ENCODE peak calls at places on chromosomes 7 and 10, in nine cellular contexts. One of them, this sample, is unnamed.

GRCh38 chr7:4650471-4651047 is 31.5 kb upstream of the FOXK1 start:
- DNase-seq in activated CD4-positive, alpha-beta memory T cell treated with anti-CD3 and anti-CD28 coated beads, Interleukin-2, amount 10 ng/mL, durations not matched to agents 7 days and 5 days: no peak
- DNase-seq in C1 segment of cervical spinal cord: no peak
- DNase-seq in HCT116: no peak
- DNase-seq in COR-L47: no peak
- DNase-seq in NCI-H1694 treated with DMSO at 0.1 percent for 48 hours: no peak
- DNase-seq in posterior vena cava: no peak
- DNase-seq in GM20000: no peak
- DNase-seq in neural crest cell: peak; percentile 71
- DNase-seq in this sample: no peak

GRCh38 chr10:34817054-34817453 is 2.0 kb upstream of the PARD3 start:
- DNase-seq in HCT116: no peak
- DNase-seq in activated CD4-positive, alpha-beta memory T cell treated with anti-CD3 and anti-CD28 coated beads, Interleukin-2, amount 10 ng/mL, durations not matched to agents 7 days and 5 days: no peak
- DNase-seq in COR-L47: no peak
- DNase-seq in posterior vena cava: no peak
- DNase-seq in GM20000: no peak
- DNase-seq in neural crest cell: no peak
- DNase-seq in NCI-H1694 treated with DMSO at 0.1 percent for 48 hours: no peak
- DNase-seq in C1 segment of cervical spinal cord: no peak
- DNase-seq in this sample: no peak

GRCh38 chr7:18706648-18707047 is 211.1 kb downstream of the HDAC9 start:
- DNase-seq in HCT116: no peak
- DNase-seq in NCI-H1694 treated with DMSO at 0.1 percent for 48 hours: no peak
- DNase-seq in activated CD4-positive, alpha-beta memory T cell treated with anti-CD3 and anti-CD28 coated beads, Interleukin-2, amount 10 ng/mL, durations not matched to agents 7 days and 5 days: no peak
- DNase-seq in COR-L47: no peak
- DNase-seq in C1 segment of cervical spinal cord: no peak
- DNase-seq in posterior vena cava: no peak
- DNase-seq in neural crest cell: no peak
- DNase-seq in GM20000: no peak
- DNase-seq in this sample: no peak

GRCh38 chr10:109922353-109922975 is 847 bp downstream of the XPNPEP1 start:
- DNase-seq in neural crest cell: no peak
- DNase-seq in GM20000: no peak
- DNase-seq in C1 segment of cervical spinal cord: no peak
- DNase-seq in COR-L47: no peak
- DNase-seq in posterior vena cava: no peak
- DNase-seq in activated CD4-positive, alpha-beta memory T cell treated with anti-CD3 and anti-CD28 coated beads, Interleukin-2, amount 10 ng/mL, durations not matched to agents 7 days and 5 days: no peak
- DNase-seq in HCT116: no peak
- DNase-seq in NCI-H1694 treated with DMSO at 0.1 percent for 48 hours: no peak
- DNase-seq in this sample: no peak

GRCh38 chr7:4196121-4196819 is 485.8 kb upstream of the FOXK1 start:
- DNase-seq in NCI-H1694 treated with DMSO at 0.1 percent for 48 hours: no peak
- DNase-seq in posterior vena cava: no peak
- DNase-seq in neural crest cell: no peak
- DNase-seq in HCT116: no peak
- DNase-seq in COR-L47: no peak
- DNase-seq in activated CD4-positive, alpha-beta memory T cell treated with anti-CD3 and anti-CD28 coated beads, Interleukin-2, amount 10 ng/mL, durations not matched to agents 7 days and 5 days: no peak
- DNase-seq in GM20000: no peak
- DNase-seq in C1 segment of cervical spinal cord: no peak
- DNase-seq in this sample: no peak

GRCh38 chr10:103605359-103606156 is 112.1 kb downstream of the NEURL1 start:
- DNase-seq in NCI-H1694 treated with DMSO at 0.1 percent for 48 hours: peak; percentile 6
- DNase-seq in COR-L47: no peak
- DNase-seq in posterior vena cava: no peak
- DNase-seq in C1 segment of cervical spinal cord: no peak
- DNase-seq in activated CD4-positive, alpha-beta memory T cell treated with anti-CD3 and anti-CD28 coated beads, Interleukin-2, amount 10 ng/mL, durations not matched to agents 7 days and 5 days: peak; percentile 46
- DNase-seq in HCT116: peak; percentile 28
- DNase-seq in GM20000: peak; percentile 81
- DNase-seq in neural crest cell: peak; percentile 31
- DNase-seq in this sample: peak; percentile 36

GRCh38 chr10:119333146-119333792 is 125.9 kb downstream of the GRK5 start:
- DNase-seq in activated CD4-positive, alpha-beta memory T cell treated with anti-CD3 and anti-CD28 coated beads, Interleukin-2, amount 10 ng/mL, durations not matched to agents 7 days and 5 days: peak; percentile 63
- DNase-seq in COR-L47: no peak
- DNase-seq in neural crest cell: no peak
- DNase-seq in NCI-H1694 treated with DMSO at 0.1 percent for 48 hours: peak; percentile 29
- DNase-seq in posterior vena cava: no peak
- DNase-seq in GM20000: no peak
- DNase-seq in C1 segment of cervical spinal cord: no peak
- DNase-seq in HCT116: no peak
- DNase-seq in this sample: no peak

GRCh38 chr7:30470163-30470770 is 8.3 kb downstream of the NOD1 start:
- DNase-seq in GM20000: no peak
- DNase-seq in activated CD4-positive, alpha-beta memory T cell treated with anti-CD3 and anti-CD28 coated beads, Interleukin-2, amount 10 ng/mL, durations not matched to agents 7 days and 5 days: no peak
- DNase-seq in C1 segment of cervical spinal cord: no peak
- DNase-seq in HCT116: no peak
- DNase-seq in COR-L47: no peak
- DNase-seq in posterior vena cava: no peak
- DNase-seq in NCI-H1694 treated with DMSO at 0.1 percent for 48 hours: no peak
- DNase-seq in neural crest cell: no peak
- DNase-seq in this sample: no peak

GRCh38 chr7:1926908-1927306 is 256.8 kb downstream of the ELFN1 start:
- DNase-seq in GM20000: no peak
- DNase-seq in HCT116: no peak
- DNase-seq in C1 segment of cervical spinal cord: no peak
- DNase-seq in NCI-H1694 treated with DMSO at 0.1 percent for 48 hours: no peak
- DNase-seq in neural crest cell: no peak
- DNase-seq in activated CD4-positive, alpha-beta memory T cell treated with anti-CD3 and anti-CD28 coated beads, Interleukin-2, amount 10 ng/mL, durations not matched to agents 7 days and 5 days: no peak
- DNase-seq in posterior vena cava: no peak
- DNase-seq in COR-L47: no peak
- DNase-seq in this sample: no peak

GRCh38 chr10:30705086-30705624 is 75.6 kb upstream of the LYZL2 start:
- DNase-seq in GM20000: peak; percentile 27
- DNase-seq in activated CD4-positive, alpha-beta memory T cell treated with anti-CD3 and anti-CD28 coated beads, Interleukin-2, amount 10 ng/mL, durations not matched to agents 7 days and 5 days: peak; percentile 55
- DNase-seq in posterior vena cava: no peak
- DNase-seq in C1 segment of cervical spinal cord: no peak
- DNase-seq in HCT116: no peak
- DNase-seq in neural crest cell: no peak
- DNase-seq in COR-L47: no peak
- DNase-seq in NCI-H1694 treated with DMSO at 0.1 percent for 48 hours: no peak
- DNase-seq in this sample: no peak

GRCh38 chr10:104259999-104260774 is 5.5 kb downstream of the GSTO1 start:
- DNase-seq in C1 segment of cervical spinal cord: no peak
- DNase-seq in HCT116: no peak
- DNase-seq in GM20000: no peak
- DNase-seq in posterior vena cava: no peak
- DNase-seq in COR-L47: no peak
- DNase-seq in NCI-H1694 treated with DMSO at 0.1 percent for 48 hours: no peak
- DNase-seq in neural crest cell: no peak
- DNase-seq in activated CD4-positive, alpha-beta memory T cell treated with anti-CD3 and anti-CD28 coated beads, Interleukin-2, amount 10 ng/mL, durations not matched to agents 7 days and 5 days: no peak
- DNase-seq in this sample: no peak

GRCh38 chr7:151308791-151309190 is 32.8 kb upstream of the NUB1 start:
- DNase-seq in posterior vena cava: peak; percentile 43
- DNase-seq in HCT116: no peak
- DNase-seq in neural crest cell: no peak
- DNase-seq in C1 segment of cervical spinal cord: no peak
- DNase-seq in NCI-H1694 treated with DMSO at 0.1 percent for 48 hours: no peak
- DNase-seq in activated CD4-positive, alpha-beta memory T cell treated with anti-CD3 and anti-CD28 coated beads, Interleukin-2, amount 10 ng/mL, durations not matched to agents 7 days and 5 days: peak; percentile 11
- DNase-seq in GM20000: no peak
- DNase-seq in COR-L47: no peak
- DNase-seq in this sample: no peak

GRCh38 chr7:45190406-45191165 is 33.0 kb downstream of the RAMP3 start:
- DNase-seq in neural crest cell: no peak
- DNase-seq in GM20000: no peak
- DNase-seq in HCT116: no peak
- DNase-seq in COR-L47: no peak
- DNase-seq in activated CD4-positive, alpha-beta memory T cell treated with anti-CD3 and anti-CD28 coated beads, Interleukin-2, amount 10 ng/mL, durations not matched to agents 7 days and 5 days: peak; percentile 13
- DNase-seq in C1 segment of cervical spinal cord: no peak
- DNase-seq in NCI-H1694 treated with DMSO at 0.1 percent for 48 hours: no peak
- DNase-seq in posterior vena cava: no peak
- DNase-seq in this sample: no peak

GRCh38 chr10:113541554-113541902 is 11.3 kb upstream of the HABP2 start:
- DNase-seq in GM20000: no peak
- DNase-seq in C1 segment of cervical spinal cord: no peak
- DNase-seq in HCT116: no peak
- DNase-seq in activated CD4-positive, alpha-beta memory T cell treated with anti-CD3 and anti-CD28 coated beads, Interleukin-2, amount 10 ng/mL, durations not matched to agents 7 days and 5 days: no peak
- DNase-seq in NCI-H1694 treated with DMSO at 0.1 percent for 48 hours: no peak
- DNase-seq in neural crest cell: no peak
- DNase-seq in COR-L47: no peak
- DNase-seq in posterior vena cava: no peak
- DNase-seq in this sample: no peak

GRCh38 chr7:3028071-3028766 is 15.4 kb downstream of the CARD11 start:
- DNase-seq in neural crest cell: no peak
- DNase-seq in C1 segment of cervical spinal cord: no peak
- DNase-seq in posterior vena cava: no peak
- DNase-seq in NCI-H1694 treated with DMSO at 0.1 percent for 48 hours: peak; percentile 22
- DNase-seq in activated CD4-positive, alpha-beta memory T cell treated with anti-CD3 and anti-CD28 coated beads, Interleukin-2, amount 10 ng/mL, durations not matched to agents 7 days and 5 days: peak; percentile 43
- DNase-seq in COR-L47: no peak
- DNase-seq in GM20000: no peak
- DNase-seq in HCT116: no peak
- DNase-seq in this sample: no peak

GRCh38 chr10:63236113-63236935 is 103.2 kb downstream of the NRBF2 start:
- DNase-seq in NCI-H1694 treated with DMSO at 0.1 percent for 48 hours: no peak
- DNase-seq in activated CD4-positive, alpha-beta memory T cell treated with anti-CD3 and anti-CD28 coated beads, Interleukin-2, amount 10 ng/mL, durations not matched to agents 7 days and 5 days: no peak
- DNase-seq in neural crest cell: no peak
- DNase-seq in GM20000: peak; percentile 41
- DNase-seq in C1 segment of cervical spinal cord: no peak
- DNase-seq in posterior vena cava: no peak
- DNase-seq in HCT116: peak; percentile 82
- DNase-seq in COR-L47: no peak
- DNase-seq in this sample: peak; percentile 56

GRCh38 chr10:24119919-24120318 is 89.0 kb upstream of the KIAA1217 start:
- DNase-seq in posterior vena cava: no peak
- DNase-seq in HCT116: no peak
- DNase-seq in C1 segment of cervical spinal cord: no peak
- DNase-seq in activated CD4-positive, alpha-beta memory T cell treated with anti-CD3 and anti-CD28 coated beads, Interleukin-2, amount 10 ng/mL, durations not matched to agents 7 days and 5 days: no peak
- DNase-seq in NCI-H1694 treated with DMSO at 0.1 percent for 48 hours: no peak
- DNase-seq in COR-L47: no peak
- DNase-seq in GM20000: no peak
- DNase-seq in neural crest cell: no peak
- DNase-seq in this sample: no peak

GRCh38 chr7:46478046-46478445 is 557.0 kb upstream of the IGFBP3 start:
- DNase-seq in GM20000: no peak
- DNase-seq in activated CD4-positive, alpha-beta memory T cell treated with anti-CD3 and anti-CD28 coated beads, Interleukin-2, amount 10 ng/mL, durations not matched to agents 7 days and 5 days: no peak
- DNase-seq in C1 segment of cervical spinal cord: no peak
- DNase-seq in neural crest cell: no peak
- DNase-seq in HCT116: no peak
- DNase-seq in NCI-H1694 treated with DMSO at 0.1 percent for 48 hours: no peak
- DNase-seq in posterior vena cava: no peak
- DNase-seq in COR-L47: no peak
- DNase-seq in this sample: peak; percentile 40

GRCh38 chr10:30048768-30049507 is 10.4 kb downstream of the JCAD start:
- DNase-seq in COR-L47: peak; percentile 28
- DNase-seq in HCT116: no peak
- DNase-seq in C1 segment of cervical spinal cord: no peak
- DNase-seq in neural crest cell: no peak
- DNase-seq in activated CD4-positive, alpha-beta memory T cell treated with anti-CD3 and anti-CD28 coated beads, Interleukin-2, amount 10 ng/mL, durations not matched to agents 7 days and 5 days: no peak
- DNase-seq in NCI-H1694 treated with DMSO at 0.1 percent for 48 hours: no peak
- DNase-seq in posterior vena cava: no peak
- DNase-seq in GM20000: no peak
- DNase-seq in this sample: no peak

GRCh38 chr10:17353568-17353967 is 100.8 kb downstream of the ST8SIA6 start:
- DNase-seq in activated CD4-positive, alpha-beta memory T cell treated with anti-CD3 and anti-CD28 coated beads, Interleukin-2, amount 10 ng/mL, durations not matched to agents 7 days and 5 days: no peak
- DNase-seq in neural crest cell: no peak
- DNase-seq in posterior vena cava: no peak
- DNase-seq in GM20000: no peak
- DNase-seq in NCI-H1694 treated with DMSO at 0.1 percent for 48 hours: no peak
- DNase-seq in HCT116: peak; percentile 68
- DNase-seq in COR-L47: no peak
- DNase-seq in C1 segment of cervical spinal cord: no peak
- DNase-seq in this sample: no peak

GRCh38 chr10:119423911-119424590 is 118.5 kb downstream of the RGS10 start:
- DNase-seq in neural crest cell: no peak
- DNase-seq in GM20000: no peak
- DNase-seq in posterior vena cava: no peak
- DNase-seq in COR-L47: no peak
- DNase-seq in NCI-H1694 treated with DMSO at 0.1 percent for 48 hours: no peak
- DNase-seq in C1 segment of cervical spinal cord: no peak
- DNase-seq in HCT116: no peak
- DNase-seq in activated CD4-positive, alpha-beta memory T cell treated with anti-CD3 and anti-CD28 coated beads, Interleukin-2, amount 10 ng/mL, durations not matched to agents 7 days and 5 days: no peak
- DNase-seq in this sample: no peak

GRCh38 chr10:94358480-94358879 is 4.3 kb downstream of the NOC3L start:
- DNase-seq in COR-L47: no peak
- DNase-seq in GM20000: no peak
- DNase-seq in C1 segment of cervical spinal cord: no peak
- DNase-seq in NCI-H1694 treated with DMSO at 0.1 percent for 48 hours: no peak
- DNase-seq in posterior vena cava: no peak
- DNase-seq in HCT116: peak; percentile 43
- DNase-seq in neural crest cell: no peak
- DNase-seq in activated CD4-positive, alpha-beta memory T cell treated with anti-CD3 and anti-CD28 coated beads, Interleukin-2, amount 10 ng/mL, durations not matched to agents 7 days and 5 days: no peak
- DNase-seq in this sample: peak; percentile 49

GRCh38 chr10:101579516-101579870 is 8.6 kb downstream of the POLL start:
- DNase-seq in neural crest cell: no peak
- DNase-seq in GM20000: no peak
- DNase-seq in COR-L47: no peak
- DNase-seq in HCT116: no peak
- DNase-seq in C1 segment of cervical spinal cord: no peak
- DNase-seq in NCI-H1694 treated with DMSO at 0.1 percent for 48 hours: no peak
- DNase-seq in posterior vena cava: no peak
- DNase-seq in activated CD4-positive, alpha-beta memory T cell treated with anti-CD3 and anti-CD28 coated beads, Interleukin-2, amount 10 ng/mL, durations not matched to agents 7 days and 5 days: no peak
- DNase-seq in this sample: no peak

GRCh38 chr7:57207836-57208235 is 75.6 kb upstream of the ZNF479 start:
- DNase-seq in posterior vena cava: peak; percentile 52
- DNase-seq in C1 segment of cervical spinal cord: no peak
- DNase-seq in activated CD4-positive, alpha-beta memory T cell treated with anti-CD3 and anti-CD28 coated beads, Interleukin-2, amount 10 ng/mL, durations not matched to agents 7 days and 5 days: no peak
- DNase-seq in NCI-H1694 treated with DMSO at 0.1 percent for 48 hours: no peak
- DNase-seq in COR-L47: no peak
- DNase-seq in neural crest cell: no peak
- DNase-seq in HCT116: no peak
- DNase-seq in GM20000: no peak
- DNase-seq in this sample: no peak

GRCh38 chr7:112798199-112799159 is 8.3 kb upstream of the TMEM168 start:
- DNase-seq in neural crest cell: no peak
- DNase-seq in GM20000: no peak
- DNase-seq in posterior vena cava: no peak
- DNase-seq in HCT116: no peak
- DNase-seq in COR-L47: no peak
- DNase-seq in NCI-H1694 treated with DMSO at 0.1 percent for 48 hours: no peak
- DNase-seq in C1 segment of cervical spinal cord: no peak
- DNase-seq in activated CD4-positive, alpha-beta memory T cell treated with anti-CD3 and anti-CD28 coated beads, Interleukin-2, amount 10 ng/mL, durations not matched to agents 7 days and 5 days: no peak
- DNase-seq in this sample: no peak

GRCh38 chr10:101337836-101338235 is 16.1 kb upstream of the BTRC start:
- DNase-seq in neural crest cell: no peak
- DNase-seq in NCI-H1694 treated with DMSO at 0.1 percent for 48 hours: no peak
- DNase-seq in HCT116: no peak
- DNase-seq in C1 segment of cervical spinal cord: no peak
- DNase-seq in GM20000: no peak
- DNase-seq in posterior vena cava: no peak
- DNase-seq in COR-L47: no peak
- DNase-seq in activated CD4-positive, alpha-beta memory T cell treated with anti-CD3 and anti-CD28 coated beads, Interleukin-2, amount 10 ng/mL, durations not matched to agents 7 days and 5 days: no peak
- DNase-seq in this sample: no peak

GRCh38 chr7:4726051-4726450 is 44.0 kb downstream of the FOXK1 start:
- DNase-seq in HCT116: no peak
- DNase-seq in posterior vena cava: no peak
- DNase-seq in activated CD4-positive, alpha-beta memory T cell treated with anti-CD3 and anti-CD28 coated beads, Interleukin-2, amount 10 ng/mL, durations not matched to agents 7 days and 5 days: no peak
- DNase-seq in C1 segment of cervical spinal cord: no peak
- DNase-seq in neural crest cell: no peak
- DNase-seq in COR-L47: no peak
- DNase-seq in GM20000: no peak
- DNase-seq in NCI-H1694 treated with DMSO at 0.1 percent for 48 hours: no peak
- DNase-seq in this sample: no peak

GRCh38 chr10:5905854-5906507 is 15.9 kb downstream of the FBH1 start:
- DNase-seq in C1 segment of cervical spinal cord: no peak
- DNase-seq in posterior vena cava: no peak
- DNase-seq in neural crest cell: no peak
- DNase-seq in COR-L47: no peak
- DNase-seq in NCI-H1694 treated with DMSO at 0.1 percent for 48 hours: no peak
- DNase-seq in activated CD4-positive, alpha-beta memory T cell treated with anti-CD3 and anti-CD28 coated beads, Interleukin-2, amount 10 ng/mL, durations not matched to agents 7 days and 5 days: no peak
- DNase-seq in GM20000: no peak
- DNase-seq in HCT116: no peak
- DNase-seq in this sample: no peak

GRCh38 chr7:158130023-158130409 is 457.6 kb downstream of the PTPRN2 start:
- DNase-seq in activated CD4-positive, alpha-beta memory T cell treated with anti-CD3 and anti-CD28 coated beads, Interleukin-2, amount 10 ng/mL, durations not matched to agents 7 days and 5 days: no peak
- DNase-seq in C1 segment of cervical spinal cord: no peak
- DNase-seq in HCT116: no peak
- DNase-seq in neural crest cell: no peak
- DNase-seq in posterior vena cava: peak; percentile 31
- DNase-seq in GM20000: no peak
- DNase-seq in COR-L47: no peak
- DNase-seq in NCI-H1694 treated with DMSO at 0.1 percent for 48 hours: no peak
- DNase-seq in this sample: no peak

GRCh38 chr7:44581426-44581906 is 565 bp downstream of the TMED4 start:
- DNase-seq in posterior vena cava: no peak
- DNase-seq in neural crest cell: no peak
- DNase-seq in C1 segment of cervical spinal cord: no peak
- DNase-seq in activated CD4-positive, alpha-beta memory T cell treated with anti-CD3 and anti-CD28 coated beads, Interleukin-2, amount 10 ng/mL, durations not matched to agents 7 days and 5 days: peak; percentile 59
- DNase-seq in NCI-H1694 treated with DMSO at 0.1 percent for 48 hours: no peak
- DNase-seq in COR-L47: no peak
- DNase-seq in HCT116: no peak
- DNase-seq in GM20000: peak; percentile 50
- DNase-seq in this sample: no peak

GRCh38 chr10:114538544-114538906 is 119.5 kb downstream of the ABLIM1 start:
- DNase-seq in C1 segment of cervical spinal cord: no peak
- DNase-seq in COR-L47: no peak
- DNase-seq in neural crest cell: no peak
- DNase-seq in posterior vena cava: no peak
- DNase-seq in NCI-H1694 treated with DMSO at 0.1 percent for 48 hours: no peak
- DNase-seq in GM20000: no peak
- DNase-seq in HCT116: no peak
- DNase-seq in activated CD4-positive, alpha-beta memory T cell treated with anti-CD3 and anti-CD28 coated beads, Interleukin-2, amount 10 ng/mL, durations not matched to agents 7 days and 5 days: peak; percentile 75
- DNase-seq in this sample: no peak

This sample was measured in smooth muscle cell of the brain vasculature.